ENCODE peak calls at places on chromosome 1, in seven cellular contexts. U is dorsolateral prefrontal cortex, Z is psoas muscle, K is GM23338, W is heart right ventricle, H is suprapubic skin, A is omental fat pad. Q is an unnamed sample.
A peak's percentile ranks its signal among the peaks of the same experiment; 100 is the strongest.

GRCh38 chr1:219174672-219175564 is 1.2 kb downstream of the LYPLAL1 start:
- DNase-seq in U (no peak), Z (peak; percentile 38), K (peak; percentile 38), W (peak; percentile 16), H (peak; percentile 53), A (no peak), Q (no peak)

GRCh38 chr1:109356959-109357358 is 40.8 kb downstream of the SORT1 start:
- DNase-seq in U (no peak), Z (no peak), K (no peak), W (no peak), H (no peak), A (no peak), Q (no peak)

GRCh38 chr1:49686107-49686506 is 337.6 kb downstream of the AGBL4 start:
- DNase-seq in U (no peak), Z (no peak), K (no peak), W (no peak), H (no peak), A (no peak), Q (no peak)

GRCh38 chr1:13832536-13832935 is 132.5 kb downstream of the PRDM2 start:
- DNase-seq in U (no peak), Z (no peak), K (no peak), W (no peak), H (no peak), A (no peak), Q (no peak)

GRCh38 chr1:185474440-185475149 is 157.6 kb upstream of the IVNS1ABP start:
- DNase-seq in U (no peak), Z (no peak), K (no peak), W (no peak), H (no peak), A (no peak), Q (no peak)

GRCh38 chr1:55654750-55655149 is 439.6 kb upstream of the USP24 start:
- DNase-seq in U (no peak), Z (no peak), K (no peak), W (no peak), H (no peak), A (no peak), Q (no peak)

GRCh38 chr1:94121411-94121821 is 468 bp upstream of the ABCA4 start:
- DNase-seq in U (no peak), Z (no peak), K (no peak), W (no peak), H (no peak), A (no peak), Q (no peak)

GRCh38 chr1:112703706-112704105 is 3.2 kb downstream of the RHOC start:
- DNase-seq in U (no peak), Z (no peak), K (no peak), W (no peak), H (no peak), A (no peak), Q (no peak)

GRCh38 chr1:39927538-39927937 is 25.8 kb upstream of the MYCL start:
- DNase-seq in U (no peak), Z (no peak), K (no peak), W (no peak), H (no peak), A (no peak), Q (no peak)

GRCh38 chr1:22553104-22553880 is 10.0 kb upstream of the EPHA8 start:
- DNase-seq in U (no peak), Z (no peak), K (no peak), W (no peak), H (no peak), A (no peak), Q (no peak)

GRCh38 chr1:177568702-177569101 is 397.9 kb downstream of the BRINP2 start:
- DNase-seq in U (no peak), Z (no peak), K (peak; percentile 57), W (no peak), H (no peak), A (no peak), Q (no peak)

GRCh38 chr1:156599811-156600210 is 1.5 kb downstream of the GPATCH4 start:
- DNase-seq in U (no peak), Z (no peak), K (no peak), W (no peak), H (no peak), A (no peak), Q (no peak)
- TF ChIP-seq CTCF in U (no peak), Z (no peak), K (no peak), W (no peak), H (no peak), A (no peak), Q (no peak)

DNA sequence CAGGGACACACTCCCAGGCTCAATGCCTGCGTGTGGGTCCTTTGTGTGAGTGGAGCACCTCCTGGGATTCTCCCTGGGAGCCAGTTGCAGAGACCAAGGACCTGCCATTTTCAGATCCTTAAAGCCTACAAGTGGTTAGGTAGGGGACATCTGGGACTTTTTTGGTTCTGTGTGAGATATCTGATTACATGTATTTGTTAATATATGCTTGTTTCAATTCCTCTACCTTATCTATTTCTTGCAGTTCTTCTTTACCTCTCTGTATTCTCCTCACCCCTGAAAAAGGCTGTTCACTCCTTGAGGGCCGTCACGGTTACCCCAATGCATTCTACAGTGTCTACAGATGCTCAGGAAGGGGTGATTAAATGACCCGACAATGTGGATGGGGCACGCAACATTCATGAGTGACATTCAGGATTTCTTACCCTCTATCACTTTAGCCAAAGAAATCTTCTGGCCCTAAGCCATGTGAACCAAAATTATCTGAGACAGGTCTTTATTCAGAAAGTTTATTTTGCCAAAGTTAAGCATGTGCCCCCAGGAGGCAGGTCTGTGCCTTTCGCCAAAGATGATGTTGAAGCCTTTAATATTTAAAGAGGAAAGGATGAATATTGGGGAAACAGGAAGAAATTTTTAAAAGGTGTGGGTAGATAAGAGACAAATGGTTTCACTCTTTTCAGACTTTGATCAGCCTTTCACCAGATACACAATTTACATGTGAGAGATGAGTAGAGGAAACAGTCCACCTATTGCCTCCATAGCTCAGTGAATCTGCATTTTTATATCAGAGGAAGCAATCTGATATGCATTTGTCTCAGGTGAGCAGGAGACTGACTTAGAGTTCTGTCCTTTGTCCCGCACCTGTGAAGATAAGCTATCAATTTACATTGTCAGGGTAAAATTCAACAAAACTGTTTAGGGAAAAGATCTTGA is 44.6 kb upstream of the MPZL1 start:
- DNase-seq in U (no peak), Z (no peak), K (no peak), W (no peak), H (no peak), A (no peak), Q (no peak)
- TF ChIP-seq CTCF in U (no peak), Z (no peak), K (no peak), W (no peak), H (no peak), A (no peak), Q (no peak)

GRCh38 chr1:31959941-31960340 is 21.8 kb upstream of the PTP4A2 start:
- DNase-seq in U (no peak), Z (no peak), K (no peak), W (no peak), H (no peak), A (no peak), Q (no peak)

GRCh38 chr1:31959521-31959920 is 21.4 kb upstream of the PTP4A2 start:
- DNase-seq in U (no peak), Z (no peak), K (no peak), W (no peak), H (no peak), A (no peak), Q (no peak)

GRCh38 chr1:31955917-31956736 is 18.0 kb upstream of the PTP4A2 start:
- DNase-seq in U (peak; percentile 52), Z (peak; percentile 90), K (peak; percentile 68), W (peak; percentile 83), H (peak; percentile 88), A (peak; percentile 49), Q (no peak)

GRCh38 chr1:31954607-31955283 is 16.6 kb upstream of the PTP4A2 start:
- DNase-seq in U (peak; percentile 43), Z (peak; percentile 93), K (no peak), W (peak; percentile 89), H (peak; percentile 93), A (peak; percentile 77), Q (no peak)

GRCh38 chr1:31957701-31958674 is 19.8 kb upstream of the PTP4A2 start:
- DNase-seq in U (no peak), Z (no peak), K (no peak), W (peak; percentile 30), H (no peak), A (no peak), Q (no peak)
- TF ChIP-seq CTCF in U (no peak), Z (no peak), K (no peak), W (no peak), H (no peak), A (no peak), Q (no peak)

GRCh38 chr1:179706339-179706941 is 36.7 kb upstream of the FAM163A start:
- DNase-seq in U (no peak), Z (peak; percentile 46), K (peak; percentile 78), W (peak; percentile 70), H (no peak), A (no peak), Q (peak; percentile 63)
- TF ChIP-seq CTCF in U (peak; percentile 76), Z (peak; percentile 69), K (peak; percentile 95), W (peak; percentile 77), H (peak; percentile 28), A (no peak), Q (peak; percentile 84)